ENCODE peak calls at places on chromosomes 5 and 9, in ten cellular contexts. G, W, L, X, I, V, J, B, Y and C are unnamed samples.

GRCh38 chr5:157247267-157247666 is 18.7 kb upstream of the CYFIP2 start:
- DNase-seq in G (no peak), W (no peak), L (no peak), X (no peak), I (no peak), V (no peak), J (no peak), B (no peak), Y (no peak), C (no peak)

GRCh38 chr9:37486616-37487544 is 1.1 kb downstream of the POLR1E start:
- DNase-seq in G (peak; percentile 54), W (no peak), L (peak; percentile 82), X (no peak), I (no peak), V (peak; percentile 94), J (peak; percentile 94), B (no peak), Y (no peak), C (no peak)

GRCh38 chr9:32550046-32550608 is 2.0 kb upstream of the SMIM27 start:
- DNase-seq in G (no peak), W (no peak), L (no peak), X (peak; percentile 9), I (no peak), V (peak; percentile 65), J (peak; percentile 21), B (peak; percentile 56), Y (peak; percentile 34), C (no peak)

GRCh38 chr5:98205691-98206461 is 567.6 kb upstream of the RGMB start:
- DNase-seq in G (no peak), W (no peak), L (no peak), X (no peak), I (no peak), V (peak; percentile 46), J (no peak), B (no peak), Y (no peak), C (no peak)

GRCh38 chr9:89878687-89879086 is 273.9 kb downstream of the GADD45G start:
- DNase-seq in G (peak; percentile 83), W (peak; percentile 76), L (no peak), X (no peak), I (peak; percentile 76), V (no peak), J (no peak), B (no peak), Y (no peak), C (no peak)

GRCh38 chr9:93080406-93080805 is 15.6 kb upstream of the CARD19 start:
- DNase-seq in G (no peak), W (no peak), L (no peak), X (no peak), I (no peak), V (no peak), J (no peak), B (no peak), Y (no peak), C (no peak)

GRCh38 chr9:38707885-38708640 is 11.9 kb downstream of the FAM240B start:
- DNase-seq in G (no peak), W (no peak), L (no peak), X (peak; percentile 2), I (no peak), V (peak; percentile 31), J (no peak), B (no peak), Y (peak; percentile 48), C (no peak)

GRCh38 chr5:53063791-53064190 is 45.8 kb downstream of the MOCS2 start:
- DNase-seq in G (no peak), W (no peak), L (no peak), X (no peak), I (no peak), V (peak; percentile 53), J (peak; percentile 9), B (peak; percentile 32), Y (no peak), C (no peak)

GRCh38 chr5:124847907-124848306 is 101.5 kb upstream of the ZNF608 start:
- DNase-seq in G (no peak), W (no peak), L (no peak), X (no peak), I (no peak), V (no peak), J (no peak), B (no peak), Y (no peak), C (no peak)

GRCh38 chr9:129962889-129963703 is 79.9 kb downstream of the FNBP1 start:
- DNase-seq in G (no peak), W (no peak), L (no peak), X (peak; percentile 79), I (no peak), V (peak; percentile 75), J (peak; percentile 37), B (peak; percentile 70), Y (peak; percentile 73), C (no peak)

GRCh38 chr5:11248958-11249357 is 487.9 kb upstream of the DAP start:
- DNase-seq in G (no peak), W (no peak), L (no peak), X (no peak), I (no peak), V (no peak), J (no peak), B (no peak), Y (no peak), C (no peak)

GRCh38 chr9:120886490-120886967 is 9.5 kb upstream of the PHF19 start:
- DNase-seq in G (peak; percentile 74), W (no peak), L (no peak), X (peak; percentile 69), I (no peak), V (peak; percentile 51), J (peak; percentile 64), B (no peak), Y (no peak), C (no peak)

GRCh38 chr9:91391426-91392217 is 29.9 kb upstream of the AUH start:
- DNase-seq in G (no peak), W (no peak), L (no peak), X (no peak), I (peak; percentile 17), V (no peak), J (peak; percentile 17), B (no peak), Y (no peak), C (no peak)

GRCh38 chr5:180785151-180785781 is 17.3 kb downstream of the MGAT1 start:
- DNase-seq in G (no peak), W (peak; percentile 53), L (peak; percentile 43), X (no peak), I (peak; percentile 84), V (peak; percentile 83), J (peak; percentile 92), B (peak; percentile 48), Y (no peak), C (no peak)

GRCh38 chr9:134222018-134222573 is 57.7 kb upstream of the RNU6ATAC start:
- DNase-seq in G (peak; percentile 8), W (peak; percentile 7), L (no peak), X (no peak), I (no peak), V (no peak), J (no peak), B (no peak), Y (no peak), C (no peak)

GRCh38 chr9:96460470-96460869 is 10.5 kb downstream of the HABP4 start:
- DNase-seq in G (no peak), W (no peak), L (peak; percentile 43), X (no peak), I (no peak), V (no peak), J (no peak), B (no peak), Y (no peak), C (no peak)

GRCh38 chr5:180599981-180600553 is 8.8 kb upstream of the SCGB3A1 start:
- DNase-seq in G (no peak), W (no peak), L (no peak), X (no peak), I (peak; percentile 79), V (no peak), J (no peak), B (no peak), Y (peak; percentile 26), C (no peak)

GRCh38 chr5:55027589-55027988 is 3.5 kb downstream of the GZMK start:
- DNase-seq in G (no peak), W (no peak), L (no peak), X (no peak), I (no peak), V (no peak), J (no peak), B (no peak), Y (no peak), C (no peak)

DNA sequence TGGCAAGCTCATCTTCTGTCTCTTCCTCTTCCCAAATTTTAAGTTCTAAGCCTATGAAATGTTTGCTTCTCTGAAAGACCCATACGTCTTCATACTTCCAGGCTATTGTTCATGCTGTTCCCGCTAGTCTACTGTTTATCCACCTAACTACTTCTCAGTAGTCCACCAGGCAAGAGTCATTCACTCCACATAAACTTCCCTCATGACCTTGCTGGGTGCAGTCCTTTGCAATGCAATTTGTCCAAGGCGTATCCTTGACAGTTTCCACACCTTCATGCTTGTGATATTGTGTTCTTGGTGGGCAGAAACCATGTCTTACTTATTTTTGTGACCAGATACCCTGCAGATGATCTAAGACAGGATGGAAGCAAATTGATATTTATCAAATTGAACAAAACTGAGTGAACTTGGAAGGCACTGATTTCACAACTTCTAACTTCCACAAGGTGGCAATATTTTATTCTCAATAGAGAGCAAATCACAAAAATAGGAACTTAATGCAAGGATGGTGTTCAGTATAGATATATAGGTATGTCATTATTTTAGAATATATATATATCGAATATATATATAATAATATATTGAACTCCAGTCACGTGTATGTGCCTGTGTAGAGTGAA is 30.3 kb downstream of the TYRP1 start:
- DNase-seq in G (no peak), W (no peak), L (no peak), X (no peak), I (no peak), V (peak; percentile 57), J (peak; percentile 3), B (peak; percentile 40), Y (peak; percentile 24), C (no peak)
- TF ChIP-seq CTCF in G (peak; percentile 46), W (no peak), L (peak; percentile 46), X (peak; percentile 63), I (peak; percentile 74), V (peak; percentile 53), J (peak; percentile 83), B (peak; percentile 14), Y (no peak), C (peak; percentile 72)

GRCh38 chr5:169302491-169303118 is 1.7 kb upstream of the SLIT3 start:
- DNase-seq in G (peak; percentile 67), W (peak; percentile 70), L (peak; percentile 62), X (peak; percentile 70), I (peak; percentile 90), V (peak; percentile 88), J (peak; percentile 68), B (peak; percentile 85), Y (peak; percentile 67), C (peak; percentile 90)
- TF ChIP-seq CTCF in G (peak; percentile 76), W (peak; percentile 79), L (peak; percentile 91), X (peak; percentile 96), I (peak; percentile 95), V (peak; percentile 95), J (peak; percentile 98), B (peak; percentile 93), Y (peak; percentile 80), C (peak; percentile 96)

GRCh38 chr5:174755103-174755502 is 30.7 kb downstream of the MSX2 start:
- DNase-seq in G (no peak), W (no peak), L (no peak), X (no peak), I (no peak), V (peak; percentile 38), J (no peak), B (no peak), Y (no peak), C (no peak)
- TF ChIP-seq CTCF in G (no peak), W (no peak), L (peak; percentile 66), X (no peak), I (peak; percentile 65), V (peak; percentile 57), J (peak; percentile 25), B (no peak), Y (no peak), C (peak; percentile 58)

GRCh38 chr9:88672874-88673695 is 138.1 kb downstream of the NXNL2 start:
- DNase-seq in G (no peak), W (no peak), L (no peak), X (no peak), I (no peak), V (no peak), J (no peak), B (no peak), Y (no peak), C (no peak)
- TF ChIP-seq CTCF in G (no peak), W (no peak), L (peak; percentile 3), X (no peak), I (no peak), V (peak; percentile 21), J (peak; percentile 9), B (no peak), Y (no peak), C (no peak)